ENCODE peak calls at places on chromosomes 12 and 14, in eight cellular contexts. H is HepG2; S is breast epithelium; W is foreskin keratinocyte; L is CD4-positive, CD25-positive, alpha-beta regulatory T cell; J is mesenchymal stem cell; Z is prostate gland; C is DND-41. Q is an unnamed sample.

GRCh38 chr14:89572566-89573398 is 155.7 kb upstream of the FOXN3 start:
- DNase-seq in H (no peak), S (no peak), W (no peak), L (no peak), J (no peak), Z (peak), C (no peak), Q (no peak)

GRCh38 chr14:52054678-52055077 is 14.2 kb downstream of the NID2 start:
- DNase-seq in H (no peak), S (no peak), W (no peak), L (no peak), J (no peak), Z (no peak), C (no peak), Q (no peak)

GRCh38 chr12:48219635-48220034 is 16.5 kb upstream of the OR10AD1 start:
- DNase-seq in H (no peak), S (no peak), W (no peak), L (no peak), J (no peak), Z (no peak), C (no peak), Q (no peak)

GRCh38 chr14:65961004-65961403 is 525.2 kb upstream of the CCDC196 start:
- DNase-seq in H (no peak), S (no peak), W (peak), L (peak), J (peak), Z (no peak), C (peak), Q (peak)

GRCh38 chr12:76909290-76909689 is 30.5 kb upstream of the CSRP2 start:
- DNase-seq in H (no peak), S (no peak), W (no peak), L (no peak), J (no peak), Z (no peak), C (no peak), Q (no peak)

GRCh38 chr12:66508025-66508424 is 170.9 kb downstream of the GRIP1 start:
- DNase-seq in H (no peak), S (no peak), W (peak), L (no peak), J (no peak), Z (no peak), C (no peak), Q (no peak)

GRCh38 chr12:106078358-106079025 is 60.3 kb downstream of the NUAK1 start:
- DNase-seq in H (no peak), S (no peak), W (no peak), L (no peak), J (peak), Z (no peak), C (no peak), Q (peak)

GRCh38 chr14:77339407-77339806 is 18.6 kb downstream of the GSTZ1 start:
- DNase-seq in H (no peak), S (no peak), W (peak), L (no peak), J (peak), Z (no peak), C (no peak), Q (no peak)

GRCh38 chr12:31506907-31507306 is 84.0 kb downstream of the DENND5B start:
- DNase-seq in H (no peak), S (no peak), W (peak), L (no peak), J (peak), Z (no peak), C (no peak), Q (no peak)

GRCh38 chr14:96053600-96054381 is 14.6 kb downstream of the C14orf132 start:
- DNase-seq in H (no peak), S (no peak), W (peak), L (no peak), J (peak), Z (no peak), C (no peak), Q (peak)

GRCh38 chr14:93186961-93187360 is 1.8 kb downstream of the LYSET start:
- DNase-seq in H (no peak), S (no peak), W (peak), L (no peak), J (no peak), Z (no peak), C (no peak), Q (no peak)

GRCh38 chr14:64410084-64410774 is 22.1 kb downstream of the MTHFD1 start:
- DNase-seq in H (peak), S (no peak), W (peak), L (no peak), J (peak), Z (no peak), C (no peak), Q (no peak)

GRCh38 chr14:64407329-64407728 is 19.2 kb downstream of the MTHFD1 start:
- DNase-seq in H (no peak), S (no peak), W (peak), L (no peak), J (no peak), Z (no peak), C (no peak), Q (no peak)

GRCh38 chr14:64409509-64409908 is 21.4 kb downstream of the MTHFD1 start:
- DNase-seq in H (no peak), S (no peak), W (no peak), L (no peak), J (no peak), Z (no peak), C (no peak), Q (no peak)

GRCh38 chr14:64412237-64412636 is 24.1 kb downstream of the MTHFD1 start:
- DNase-seq in H (no peak), S (no peak), W (no peak), L (no peak), J (no peak), Z (no peak), C (no peak), Q (no peak)

GRCh38 chr14:64411001-64411400 is 22.8 kb downstream of the MTHFD1 start:
- DNase-seq in H (no peak), S (no peak), W (no peak), L (no peak), J (no peak), Z (no peak), C (no peak), Q (no peak)
- H3K27ac ChIP-seq in H (no peak), S (no peak), W (no peak), L (no peak), J (no peak), Z (no peak), C (no peak), Q (no peak)

DNA sequence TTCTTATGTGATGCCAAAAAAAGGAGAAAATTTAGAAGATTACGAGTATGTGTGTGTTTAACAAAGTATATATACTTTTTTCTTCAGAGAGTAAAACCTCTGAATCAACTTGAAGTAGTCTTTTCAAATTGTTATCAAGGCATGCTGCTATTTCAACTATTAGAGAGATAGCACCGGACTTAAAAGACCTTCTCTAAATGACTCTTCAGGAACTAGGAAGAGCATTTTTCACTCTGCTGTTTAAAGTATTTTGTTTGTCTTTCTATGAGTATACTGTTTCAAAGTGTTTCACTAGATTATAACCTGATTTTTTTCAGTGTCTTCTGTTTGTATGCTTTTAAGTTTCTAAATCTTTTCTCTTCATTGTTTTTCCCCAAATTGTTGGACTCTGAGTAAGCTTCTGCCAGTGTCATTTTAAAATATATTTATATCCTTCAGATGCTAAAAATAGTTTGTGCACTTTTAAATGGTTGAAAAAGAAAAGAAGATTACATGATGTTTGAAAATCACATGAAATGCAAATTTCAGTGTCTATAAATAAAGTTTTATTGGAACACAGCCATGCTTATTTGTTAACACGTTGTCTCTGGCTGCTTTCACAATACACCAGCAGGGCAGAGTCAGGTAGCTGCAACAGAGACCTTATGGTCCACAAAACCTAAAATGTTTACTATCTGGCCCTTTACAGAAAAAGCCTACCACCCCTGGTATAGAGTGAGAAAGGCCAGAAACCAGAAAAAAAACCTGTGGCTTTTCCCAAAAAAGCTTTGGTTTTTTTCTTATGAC is 21.3 kb downstream of the CRADD start:
- DNase-seq in H (peak), S (no peak), W (no peak), L (no peak), J (peak), Z (no peak), C (no peak), Q (no peak)
- H3K27ac ChIP-seq in H (peak), S (no peak), W (peak), L (no peak), J (no peak), Z (peak), C (no peak), Q (no peak)

DNA sequence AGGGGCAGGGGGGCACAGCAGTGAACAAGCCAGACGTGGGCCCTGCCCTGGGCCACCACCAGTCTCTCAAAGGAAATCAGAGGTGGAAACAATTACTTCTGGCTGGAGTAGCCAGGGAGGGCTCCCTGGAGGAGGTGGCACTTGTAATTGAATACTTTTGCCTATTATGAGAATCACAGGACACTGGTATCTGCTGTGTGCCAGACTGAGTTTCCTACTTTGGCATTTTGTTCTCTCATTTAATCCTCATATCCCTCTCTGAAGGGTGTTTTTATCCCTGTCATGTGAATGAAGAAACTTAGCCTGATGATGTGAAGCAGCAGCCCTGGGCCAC is 7.2 kb downstream of the FAM222A start:
- DNase-seq in H (no peak), S (no peak), W (no peak), L (no peak), J (no peak), Z (no peak), C (no peak), Q (no peak)
- H3K27ac ChIP-seq in H (peak), S (peak), W (no peak), L (no peak), J (no peak), Z (no peak), C (no peak), Q (peak)

GRCh38 chr12:57863676-57864075 is 17.1 kb upstream of the CTDSP2 start:
- DNase-seq in H (no peak), S (no peak), W (no peak), L (no peak), J (no peak), Z (no peak), C (no peak), Q (no peak)
- H3K27ac ChIP-seq in H (no peak), S (no peak), W (no peak), L (no peak), J (no peak), Z (peak), C (no peak), Q (no peak)

GRCh38 chr12:108832730-108833354 is 24.5 kb downstream of the SSH1 start:
- DNase-seq in H (no peak), S (no peak), W (peak), L (no peak), J (peak), Z (peak), C (no peak), Q (no peak)

GRCh38 chr12:108835860-108836634 is 21.3 kb downstream of the SSH1 start:
- DNase-seq in H (no peak), S (no peak), W (no peak), L (no peak), J (no peak), Z (no peak), C (no peak), Q (no peak)

GRCh38 chr12:108833355-108833733 is 24.0 kb downstream of the SSH1 start:
- DNase-seq in H (no peak), S (no peak), W (peak), L (no peak), J (peak), Z (peak), C (no peak), Q (no peak)

GRCh38 chr12:108832208-108832607 is 25.2 kb downstream of the SSH1 start:
- DNase-seq in H (no peak), S (no peak), W (no peak), L (no peak), J (peak), Z (no peak), C (no peak), Q (no peak)

DNA sequence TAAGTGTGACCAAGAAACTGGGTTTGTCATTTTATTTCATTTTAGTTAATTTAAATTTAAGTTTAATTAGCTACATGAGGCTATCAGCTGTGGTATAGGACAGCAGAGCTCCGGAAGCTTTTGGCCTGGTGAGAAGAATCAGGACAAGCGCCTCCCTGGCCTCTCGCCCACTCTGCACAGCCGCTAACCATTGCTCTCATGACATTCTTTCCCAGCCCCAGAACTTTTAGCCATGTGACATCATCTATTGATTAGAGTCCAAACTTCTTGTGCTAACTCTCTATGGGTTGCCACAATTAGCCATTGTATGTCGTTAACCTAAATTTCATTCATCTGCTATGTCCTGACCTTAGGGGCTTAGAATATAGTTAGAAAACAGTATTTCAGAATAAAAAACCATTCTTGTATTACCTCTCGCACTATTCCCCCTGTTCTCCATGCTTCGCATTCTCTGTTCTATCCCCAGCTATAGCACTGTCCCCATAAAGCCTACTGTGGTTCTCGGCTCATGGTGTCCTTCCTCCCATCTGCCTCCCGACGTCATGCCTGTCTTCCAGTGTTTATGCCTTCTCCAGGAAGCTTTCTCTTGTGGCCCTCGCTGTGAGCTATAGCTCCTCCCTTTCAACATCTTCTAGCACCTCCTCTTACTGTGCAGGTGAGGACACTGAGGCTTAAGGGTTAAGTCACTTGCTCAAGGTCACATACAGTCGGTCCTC is 23.5 kb downstream of the SSH1 start:
- DNase-seq in H (no peak), S (no peak), W (no peak), L (no peak), J (peak), Z (no peak), C (no peak), Q (peak)
- H3K27ac ChIP-seq in H (no peak), S (peak), W (no peak), L (no peak), J (peak), Z (peak), C (no peak), Q (peak)

GRCh38 chr12:70843363-70843762 is 77.2 kb downstream of the PTPRR start:
- DNase-seq in H (no peak), S (no peak), W (peak), L (no peak), J (no peak), Z (no peak), C (no peak), Q (no peak)
- H3K27ac ChIP-seq in H (no peak), S (no peak), W (no peak), L (no peak), J (no peak), Z (no peak), C (no peak), Q (peak)

DNA sequence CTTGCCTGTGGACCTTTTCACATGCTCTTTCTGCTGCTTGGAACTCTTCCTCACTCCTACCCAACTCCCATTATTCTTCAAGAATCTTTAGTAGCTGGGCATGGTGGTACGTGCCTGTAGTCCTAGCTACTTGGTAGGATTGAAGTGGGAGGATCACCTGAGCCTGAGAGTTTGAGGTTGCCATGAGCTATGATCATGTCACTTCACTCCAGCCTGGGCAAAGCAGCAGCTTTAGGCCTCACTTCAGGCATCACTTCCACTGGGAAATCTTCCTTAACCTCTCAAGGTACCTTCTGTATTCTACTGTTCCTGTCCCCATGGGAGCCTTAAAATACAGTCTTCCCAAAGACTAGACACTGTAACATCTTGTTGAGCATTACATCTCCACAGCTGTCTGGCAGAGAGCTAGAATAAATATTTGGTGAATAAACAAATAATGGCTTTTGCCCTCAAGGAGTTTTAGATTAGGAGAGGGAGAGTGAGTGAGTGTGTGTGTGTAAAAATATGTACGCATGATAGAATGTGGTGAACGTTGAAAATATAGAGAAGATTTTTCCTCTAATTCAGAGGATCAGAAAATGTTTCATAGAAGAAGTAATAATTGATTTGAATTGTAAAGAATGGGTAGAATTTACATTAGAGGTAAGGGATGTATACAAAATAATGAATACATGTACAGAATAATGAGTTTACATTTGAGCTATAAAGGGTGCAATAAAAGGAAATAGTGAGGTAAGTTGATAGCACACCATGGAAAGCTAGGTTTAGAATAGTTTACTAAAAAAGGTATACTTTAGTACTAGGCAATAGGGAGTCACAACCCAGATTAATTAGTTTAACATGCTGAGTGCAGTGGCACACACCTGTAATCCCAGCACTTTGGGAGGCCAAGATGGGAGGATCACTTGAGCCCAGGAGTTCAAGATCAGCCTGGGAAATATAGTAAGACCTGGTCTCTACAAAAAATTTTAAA is 29.2 kb upstream of the BMAL2 start:
- DNase-seq in H (no peak), S (no peak), W (no peak), L (no peak), J (peak), Z (no peak), C (no peak), Q (no peak)
- H3K27ac ChIP-seq in H (no peak), S (no peak), W (no peak), L (no peak), J (no peak), Z (no peak), C (no peak), Q (no peak)

GRCh38 chr12:2647186-2647585 is 147.6 kb upstream of the FKBP4 start:
- DNase-seq in H (no peak), S (no peak), W (no peak), L (no peak), J (no peak), Z (no peak), C (no peak), Q (no peak)
- H3K27ac ChIP-seq in H (no peak), S (no peak), W (no peak), L (no peak), J (no peak), Z (no peak), C (no peak), Q (no peak)

Q was measured in substantia nigra.